ENCODE peak calls at places on chromosomes 11 and 22, in four cellular contexts. R is lower leg skin, I is stomach, X is ovary. N is an unnamed sample.

GRCh38 chr22:22342697-22343602 is 98.4 kb downstream of the VPREB1 start:
- DNase-seq in R (no peak), I (peak; percentile 81), X (no peak), N (no peak)

GRCh38 chr22:32318361-32318760 is 39.3 kb upstream of the RFPL3 start:
- DNase-seq in R (peak; percentile 23), I (peak; percentile 11), X (no peak), N (no peak)

GRCh38 chr11:122099345-122100045 is 16.5 kb downstream of the BLID start:
- DNase-seq in R (no peak), I (no peak), X (no peak), N (no peak)

GRCh38 chr11:68447015-68447801 is 13.3 kb upstream of the PPP6R3 start:
- DNase-seq in R (peak; percentile 95), I (peak; percentile 82), X (peak; percentile 84), N (no peak)

GRCh38 chr11:105609832-105610781 is at the start of gene GRIA4:
- DNase-seq in R (peak; percentile 84), I (peak; percentile 27), X (peak; percentile 28), N (no peak)

GRCh38 chr22:37105154-37105553 is 4.4 kb downstream of the TMPRSS6 start:
- DNase-seq in R (no peak), I (no peak), X (no peak), N (no peak)

GRCh38 chr22:30701872-30702271 is 7.2 kb downstream of the OSBP2 start:
- DNase-seq in R (no peak), I (no peak), X (no peak), N (no peak)

GRCh38 chr22:26597026-26597425 is 7.1 kb upstream of the TPST2 start:
- DNase-seq in R (no peak), I (no peak), X (no peak), N (no peak)

GRCh38 chr11:9689721-9690120 is 25.8 kb downstream of the SWAP70 start:
- DNase-seq in R (no peak), I (no peak), X (no peak), N (no peak)

GRCh38 chr22:37195921-37196320 is 7.9 kb upstream of the C1QTNF6 start:
- DNase-seq in R (no peak), I (no peak), X (peak; percentile 45), N (no peak)

GRCh38 chr11:74133416-74133815 is 37.4 kb downstream of the C2CD3 start:
- DNase-seq in R (no peak), I (no peak), X (no peak), N (no peak)

GRCh38 chr22:17797721-17798559 is 23.7 kb upstream of the BID start:
- DNase-seq in R (no peak), I (no peak), X (no peak), N (no peak)

GRCh38 chr11:304915-305833 is 2.4 kb upstream of the IFITM2 start:
- DNase-seq in R (no peak), I (peak; percentile 65), X (peak; percentile 83), N (no peak)

GRCh38 chr11:799641-800316 is 1.7 kb upstream of the SLC25A22 start:
- DNase-seq in R (no peak), I (no peak), X (no peak), N (no peak)

GRCh38 chr11:110874651-110875050 is 162.4 kb upstream of the ARHGAP20 start:
- DNase-seq in R (no peak), I (no peak), X (no peak), N (no peak)

GRCh38 chr11:86152006-86152862 is 83.3 kb upstream of the PICALM start:
- DNase-seq in R (no peak), I (no peak), X (no peak), N (no peak)

GRCh38 chr22:35299217-35299716 is 427 bp upstream of the TOM1 start:
- DNase-seq in R (no peak), I (no peak), X (no peak), N (no peak)

GRCh38 chr22:35303029-35303624 is 3.4 kb downstream of the TOM1 start:
- DNase-seq in R (no peak), I (no peak), X (no peak), N (no peak)

GRCh38 chr22:35305525-35306070 is 5.9 kb downstream of the TOM1 start:
- DNase-seq in R (no peak), I (no peak), X (no peak), N (no peak)

GRCh38 chr22:35301370-35301874 is 1.7 kb downstream of the TOM1 start:
- DNase-seq in R (peak; percentile 91), I (no peak), X (no peak), N (no peak)

DNA sequence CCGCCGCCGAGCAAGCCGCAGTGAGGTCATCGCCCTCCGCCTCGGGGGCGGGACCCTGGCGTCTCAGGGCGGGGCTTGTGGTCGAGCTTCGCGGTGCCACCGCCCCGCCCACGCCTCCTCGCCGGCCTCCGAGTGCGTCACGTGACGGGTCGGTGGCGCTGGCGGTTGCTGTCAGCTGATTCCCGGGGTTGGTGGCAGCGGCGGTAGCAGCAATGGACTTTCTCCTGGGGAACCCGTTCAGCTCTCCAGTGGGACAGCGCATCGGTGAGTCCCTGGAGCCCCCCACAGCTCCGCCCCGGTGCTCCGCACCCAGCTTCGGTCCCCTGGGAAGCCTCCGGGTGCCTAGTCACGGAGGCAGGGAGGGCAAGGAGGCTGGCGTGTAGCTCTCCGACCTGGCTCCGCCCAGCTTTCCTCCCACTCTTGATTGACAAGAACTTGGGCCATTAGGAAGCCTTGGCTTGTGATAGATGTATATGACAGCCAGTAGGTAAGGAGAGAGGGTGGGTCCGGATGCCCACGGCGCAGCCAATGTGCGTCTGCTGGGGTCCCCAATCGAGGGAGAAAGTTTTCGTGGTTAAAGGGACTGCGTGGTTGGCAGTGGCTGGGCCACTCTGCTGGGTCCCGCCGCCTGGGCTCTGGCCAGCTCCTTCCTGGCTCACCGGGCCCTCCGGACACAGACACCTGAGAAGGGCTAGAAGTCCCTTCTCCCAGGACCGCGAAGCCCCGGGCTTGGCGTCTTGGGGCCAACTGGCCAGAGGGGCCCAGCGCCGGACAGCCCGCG is at the start of gene TOM1:
- DNase-seq in R (peak; percentile 99), I (peak; percentile 98), X (peak; percentile 97), N (peak; percentile 81)
- TF ChIP-seq POLR2A in R (no peak), I (peak; percentile 44), X (peak; percentile 85), N (no peak)

GRCh38 chr22:19818264-19819208 is 36.1 kb downstream of the GNB1L start:
- DNase-seq in R (peak; percentile 79), I (peak; percentile 16), X (no peak), N (no peak)
- TF ChIP-seq CTCF in R (no peak), I (no peak), X (no peak), N (no peak)

DNA sequence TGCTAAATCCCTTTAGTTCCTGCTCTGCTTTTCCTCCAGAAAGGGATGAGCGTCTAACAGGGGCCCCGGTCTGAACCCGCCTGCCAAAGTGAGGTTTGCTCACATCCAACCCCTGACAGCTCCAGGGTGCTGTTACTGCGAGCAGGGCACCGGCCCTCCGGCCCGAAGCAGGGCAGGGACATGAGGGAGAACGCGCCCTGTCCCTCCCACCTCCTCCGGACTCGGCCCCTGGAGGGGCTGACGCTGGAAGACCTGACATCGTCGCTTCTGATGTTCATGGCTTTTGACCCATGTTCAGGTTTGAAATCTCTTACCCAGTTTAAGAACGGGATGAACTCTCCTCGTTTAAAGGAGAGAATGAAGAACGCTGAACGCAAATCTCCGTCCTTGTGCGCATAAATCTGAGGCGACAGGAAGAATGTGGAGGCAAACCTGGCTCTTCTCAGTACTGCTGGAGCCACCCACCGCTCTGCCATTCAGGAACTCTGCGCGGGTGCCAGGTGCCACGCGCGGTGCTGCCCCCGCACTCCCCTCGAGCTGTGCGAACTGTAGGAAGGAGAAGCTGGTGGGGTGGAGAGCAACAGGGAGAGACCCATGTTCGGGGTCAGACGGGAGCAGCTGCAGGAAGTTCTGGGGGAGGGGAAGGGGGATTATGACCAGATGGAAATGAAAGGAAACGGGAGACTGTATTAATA is 819 bp upstream of the EEF1G start:
- DNase-seq in R (peak; percentile 90), I (peak; percentile 40), X (peak; percentile 51), N (no peak)
- TF ChIP-seq POLR2A in R (no peak), I (no peak), X (no peak), N (no peak)

DNA sequence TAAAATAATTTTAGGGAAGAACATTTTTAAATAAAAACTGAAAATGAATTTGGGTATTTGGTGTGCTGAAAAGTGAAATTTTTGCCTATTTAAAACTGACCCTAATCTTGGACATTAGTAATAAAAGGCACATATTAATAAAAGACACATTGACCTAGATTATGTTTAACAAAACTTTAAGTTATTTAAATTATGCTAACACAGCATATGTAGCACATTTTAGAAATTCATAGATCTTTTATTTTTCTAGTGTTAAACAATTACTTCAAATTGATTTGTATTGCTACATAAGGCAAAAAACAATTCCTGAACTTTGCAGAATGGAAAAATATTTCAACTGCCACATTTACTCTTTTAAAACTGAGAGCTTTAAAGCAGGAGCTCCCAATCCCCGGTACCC is 10.6 kb downstream of the C11orf58 start:
- DNase-seq in R (no peak), I (no peak), X (no peak), N (no peak)
- TF ChIP-seq CTCF in R (no peak), I (no peak), X (no peak), N (no peak)

GRCh38 chr11:57390535-57390934 is at the start of gene PRG2:
- DNase-seq in R (no peak), I (no peak), X (no peak), N (no peak)
- TF ChIP-seq POLR2A in R (no peak), I (no peak), X (no peak), N (no peak)

DNA sequence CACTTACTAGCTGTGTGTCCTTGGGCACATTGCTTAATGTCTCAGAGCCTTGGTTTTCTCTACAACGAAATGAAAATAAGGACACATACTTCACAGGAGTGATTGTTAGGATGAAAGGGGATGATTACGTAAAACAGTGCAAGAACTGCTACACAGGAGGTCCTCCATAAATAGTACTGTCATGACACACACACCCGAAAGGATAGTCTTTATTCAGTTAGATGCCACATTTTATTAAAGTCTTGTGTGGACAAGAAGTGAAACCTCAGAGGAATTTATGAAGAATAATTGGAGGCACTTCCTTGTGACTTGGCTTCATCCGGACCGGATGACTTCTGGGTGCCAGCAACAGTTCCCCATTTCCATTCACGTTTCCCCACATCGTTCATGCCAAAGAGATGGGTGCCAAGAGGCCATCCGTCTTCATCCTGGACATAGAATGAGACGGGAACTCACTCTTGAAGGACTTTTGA is 67.4 kb upstream of the ATXN10 start:
- DNase-seq in R (no peak), I (no peak), X (no peak), N (no peak)
- TF ChIP-seq CTCF in R (no peak), I (no peak), X (no peak), N (no peak)

DNA sequence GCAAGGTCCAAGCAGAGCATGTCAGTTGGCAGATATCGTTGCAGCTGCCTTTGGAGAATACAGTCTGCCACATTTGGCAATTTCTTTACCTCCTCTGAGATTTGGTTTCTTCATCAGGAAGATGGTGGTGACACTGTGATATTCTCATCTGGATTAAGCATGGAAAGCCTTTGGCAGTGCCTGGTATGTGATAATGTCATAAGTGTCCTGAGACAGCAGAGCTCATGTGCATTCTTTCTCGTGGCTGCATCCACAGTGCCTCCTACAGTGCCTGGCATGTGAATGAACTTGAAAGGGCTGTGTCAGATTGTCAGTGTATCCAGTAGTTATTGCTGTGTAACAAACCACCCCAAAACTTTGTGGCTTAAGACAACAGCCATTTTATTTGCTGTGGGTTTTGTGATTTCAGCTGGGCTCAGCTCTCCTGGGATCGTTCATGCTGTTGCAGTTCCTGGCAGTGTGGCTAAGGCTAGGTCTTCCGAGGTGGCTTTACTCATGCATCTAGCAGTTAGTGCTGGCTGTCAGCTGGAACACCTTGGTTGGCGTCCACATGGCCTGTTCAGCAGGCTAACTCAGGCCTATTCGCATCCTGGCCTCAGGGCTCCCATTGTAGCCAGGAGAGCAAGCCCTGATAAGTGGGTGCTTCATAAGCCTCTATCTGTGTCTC is 35.7 kb upstream of the MICAL2 start:
- DNase-seq in R (peak; percentile 70), I (no peak), X (no peak), N (no peak)
- TF ChIP-seq POLR2A in R (no peak), I (no peak), X (no peak), N (no peak)

N was measured in esophagus squamous epithelium.